ENCODE peak calls at places on chromosome 7, in four cellular contexts. V, N, E and X are unnamed samples.

GRCh38 chr7:142722289-142722794 is 26.9 kb upstream of the PRSS1 start:
- DNase-seq in V (no peak), N (no peak), E (no peak), X (no peak)

GRCh38 chr7:67484244-67484751 is 487.7 kb downstream of the TYW1 start:
- DNase-seq in V (peak; percentile 71), N (peak; percentile 57), E (peak; percentile 38), X (peak; percentile 68)

GRCh38 chr7:29479606-29480200 is 83.9 kb upstream of the PRR15 start:
- DNase-seq in V (no peak), N (no peak), E (no peak), X (peak; percentile 83)

GRCh38 chr7:95367606-95368005 is 28.6 kb downstream of the PON3 start:
- DNase-seq in V (no peak), N (no peak), E (no peak), X (no peak)

GRCh38 chr7:2609001-2609411 is 22.8 kb upstream of the TTYH3 start:
- DNase-seq in V (no peak), N (no peak), E (peak; percentile 16), X (no peak)

GRCh38 chr7:84799131-84799530 is 387.7 kb downstream of the SEMA3D start:
- DNase-seq in V (no peak), N (no peak), E (no peak), X (no peak)

GRCh38 chr7:21169667-21170605 is 257.9 kb upstream of the SP4 start:
- DNase-seq in V (peak; percentile 82), N (no peak), E (no peak), X (no peak)

GRCh38 chr7:727104-727805 is at the start of gene PRKAR1B:
- DNase-seq in V (peak; percentile 62), N (peak; percentile 41), E (no peak), X (peak; percentile 58)

GRCh38 chr7:134916428-134916883 is 69.9 kb upstream of the AGBL3 start:
- DNase-seq in V (no peak), N (no peak), E (no peak), X (no peak)

GRCh38 chr7:143892527-143893300 is 9.3 kb downstream of the TCAF1 start:
- DNase-seq in V (no peak), N (no peak), E (peak; percentile 54), X (no peak)

GRCh38 chr7:44338600-44338999 is 13.2 kb upstream of the CAMK2B start:
- DNase-seq in V (no peak), N (no peak), E (no peak), X (no peak)

GRCh38 chr7:91064938-91065337 is 199.3 kb upstream of the FZD1 start:
- DNase-seq in V (no peak), N (no peak), E (no peak), X (no peak)

GRCh38 chr7:5143935-5144903 is 45.8 kb upstream of the WIPI2 start:
- DNase-seq in V (no peak), N (no peak), E (no peak), X (no peak)

GRCh38 chr7:86914468-86915054 is 144.9 kb downstream of the ELAPOR2 start:
- DNase-seq in V (no peak), N (no peak), E (no peak), X (no peak)

GRCh38 chr7:89332026-89332425 is 536.5 kb upstream of the TEX47 start:
- DNase-seq in V (no peak), N (no peak), E (no peak), X (no peak)

GRCh38 chr7:144786079-144786478 is 49.8 kb downstream of the TPK1 start:
- DNase-seq in V (no peak), N (no peak), E (no peak), X (no peak)

DNA sequence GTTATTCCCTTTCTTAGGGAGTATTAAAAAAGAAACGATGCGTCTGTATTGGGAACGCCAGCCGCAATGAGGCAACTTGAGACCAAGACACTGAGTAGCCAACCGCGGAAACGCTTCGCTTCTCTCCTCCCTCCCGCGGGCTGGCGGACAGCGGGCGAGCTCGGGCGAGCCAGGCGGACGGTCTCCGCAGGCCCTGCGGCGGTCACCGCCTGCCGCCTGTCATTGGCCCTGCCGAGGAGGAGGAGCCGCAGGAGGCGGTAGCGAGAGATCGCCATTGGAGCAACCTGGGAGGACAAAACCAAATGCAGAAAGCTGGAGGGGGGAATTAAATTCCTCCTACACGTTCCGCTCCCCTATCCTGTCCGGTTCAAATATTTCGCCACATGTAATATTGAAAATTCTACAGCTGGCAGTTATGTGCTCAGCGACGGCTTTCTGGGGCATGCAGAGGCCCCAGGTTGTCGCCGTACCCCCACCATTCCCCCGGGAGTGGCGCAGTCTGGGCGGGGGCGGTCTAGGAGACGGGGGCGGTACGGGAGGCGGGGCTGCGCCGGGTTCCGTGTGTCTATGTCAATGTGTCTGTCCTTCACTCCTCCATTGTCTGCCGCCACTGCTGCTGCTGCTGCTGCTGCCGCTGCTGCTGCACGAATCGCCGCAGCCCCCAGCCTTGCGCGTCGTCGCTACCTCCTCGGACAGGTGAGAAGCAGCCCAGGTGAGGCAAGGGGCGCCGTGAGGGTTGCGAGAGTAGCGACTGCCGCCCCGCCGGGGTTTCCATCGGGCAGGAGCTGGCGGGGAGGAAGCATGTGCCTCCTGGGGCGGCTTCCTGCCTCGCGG is at the start of the genes ANKMY2 and BZW2:
- DNase-seq in V (peak; percentile 89), N (peak; percentile 93), E (peak; percentile 90), X (peak; percentile 98)
- TF ChIP-seq POLR2AphosphoS5 in V (peak; percentile 97), N (peak; percentile 87), E (peak; percentile 95), X (peak; percentile 99)

GRCh38 chr7:152590481-152590880 is 85.5 kb downstream of the XRCC2 start:
- DNase-seq in V (no peak), N (no peak), E (no peak), X (no peak)
- TF ChIP-seq POLR2A in V (no peak), N (no peak), E (no peak), X (no peak)

GRCh38 chr7:103791894-103792293 is 197.6 kb downstream of the RELN start:
- DNase-seq in V (no peak), N (no peak), E (no peak), X (no peak)
- H3K4me3 ChIP-seq in V (no peak overlapping the region), N (no peak overlapping the region), E (no peak overlapping the region), X (no peak overlapping the region)

DNA sequence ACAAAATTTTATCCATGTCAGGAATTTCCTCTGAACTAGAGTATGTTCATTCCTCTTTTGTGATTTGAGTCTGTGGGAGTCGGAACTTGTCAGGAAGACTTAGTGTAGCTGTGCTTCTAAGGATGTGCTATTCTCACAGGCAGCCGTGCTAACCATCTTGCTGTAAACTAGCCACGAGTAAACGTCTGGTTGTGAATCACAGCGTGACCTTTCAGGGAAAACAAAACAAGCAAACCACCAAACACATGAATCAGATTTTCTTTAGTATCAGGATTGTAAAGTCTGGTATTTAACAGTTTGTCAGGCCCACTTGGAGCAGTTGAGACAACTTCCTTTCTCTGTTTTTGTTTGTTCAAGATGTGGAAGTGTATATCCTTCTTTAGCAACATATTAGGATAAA is 32.0 kb downstream of the AUTS2 start:
- DNase-seq in V (no peak), N (no peak), E (no peak), X (no peak)
- TF ChIP-seq POLR2AphosphoS5 in V (no peak), N (no peak), E (no peak), X (no peak)

GRCh38 chr7:151237244-151238189 is 5.2 kb downstream of the CHPF2 start:
- DNase-seq in V (no peak), N (no peak), E (no peak), X (peak; percentile 64)
- TF ChIP-seq POLR2A in V (no peak), N (no peak), E (no peak), X (no peak)

DNA sequence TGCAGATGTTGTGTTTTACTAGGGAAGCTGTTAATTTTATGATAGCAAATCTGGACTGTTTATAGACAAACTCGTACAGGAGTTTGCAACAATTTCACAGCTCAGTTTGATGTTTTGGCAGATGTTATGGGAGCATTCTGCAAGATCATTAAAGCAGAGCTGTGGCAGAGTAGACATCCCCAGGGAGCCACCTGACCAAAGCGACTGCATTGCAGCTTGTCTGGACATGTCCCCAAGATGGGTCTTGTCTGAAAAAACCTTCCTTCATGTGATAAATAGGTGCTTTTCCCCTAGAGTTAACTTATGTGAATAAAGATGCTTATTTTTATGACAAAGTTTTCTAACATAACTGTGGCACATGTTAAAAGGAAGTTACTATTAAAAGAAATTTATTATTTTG is 91.2 kb upstream of the GPR141 start:
- DNase-seq in V (no peak), N (no peak), E (no peak), X (no peak)
- H3K4me3 ChIP-seq in V (no peak overlapping the region), N (no peak overlapping the region), E (no peak overlapping the region), X (no peak overlapping the region)

DNA sequence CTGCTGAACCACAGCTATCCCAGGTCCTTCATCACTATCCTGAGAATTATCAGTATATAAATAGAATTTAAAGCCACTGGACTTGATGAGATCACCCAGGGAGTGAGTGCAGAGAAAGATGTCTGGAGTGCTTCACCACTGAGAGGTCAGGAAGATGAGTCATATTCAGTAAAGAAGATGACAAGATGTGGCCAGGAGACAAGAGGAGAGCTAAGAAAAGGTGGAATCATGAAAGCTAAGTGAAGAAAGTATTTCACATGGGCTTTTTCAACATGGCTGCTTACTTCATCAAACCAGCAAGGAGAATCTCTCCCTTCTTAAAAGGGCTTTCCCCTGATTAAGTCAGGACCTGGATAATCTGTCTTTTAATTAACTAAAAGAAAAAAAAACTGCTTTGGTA is 9.1 kb upstream of the PRKAR2B start:
- DNase-seq in V (no peak), N (no peak), E (no peak), X (no peak)
- TF ChIP-seq POLR2AphosphoS5 in V (no peak), N (no peak), E (no peak), X (peak; percentile 36)

GRCh38 chr7:129948338-129948737 is 4.4 kb downstream of the UBE2H start:
- DNase-seq in V (no peak), N (no peak), E (no peak), X (peak; percentile 50)

GRCh38 chr7:129947701-129948100 is 5.1 kb downstream of the UBE2H start:
- DNase-seq in V (no peak), N (no peak), E (no peak), X (peak; percentile 59)

GRCh38 chr7:129950191-129950940 is 2.4 kb downstream of the UBE2H start:
- DNase-seq in V (no peak), N (no peak), E (no peak), X (peak; percentile 54)

GRCh38 chr7:129949292-129950133 is 3.2 kb downstream of the UBE2H start:
- DNase-seq in V (peak; percentile 52), N (no peak), E (peak; percentile 40), X (peak; percentile 70)

DNA sequence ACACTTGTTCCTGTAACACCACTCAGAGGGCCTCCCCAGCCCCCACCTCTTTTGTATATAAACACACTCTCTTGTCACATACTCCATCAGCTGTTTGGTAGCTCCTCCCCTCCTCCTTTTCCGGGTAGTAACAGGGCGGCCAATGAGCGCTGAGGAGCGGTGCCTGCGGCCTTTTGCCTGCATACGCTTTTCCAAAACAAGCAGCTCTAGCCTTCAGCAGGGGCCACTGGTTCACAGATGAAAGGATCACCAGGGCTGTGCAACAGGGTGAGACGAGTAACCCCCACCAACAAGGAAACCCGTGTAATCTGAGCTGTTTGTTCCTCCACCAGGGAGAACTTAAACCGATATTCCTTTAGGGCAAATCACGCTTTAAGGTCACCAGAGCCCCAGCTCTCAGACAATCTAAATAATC is 3.9 kb downstream of the UBE2H start:
- DNase-seq in V (peak; percentile 79), N (peak; percentile 93), E (peak; percentile 86), X (peak; percentile 95)
- TF ChIP-seq POLR2A in V (peak; percentile 74), N (no peak), E (no peak), X (no peak)